ENCODE peak calls at places on chromosome 11, in eight cellular contexts. One of them, this sample, is unnamed.

GRCh38 chr11:22349446-22349845 is 11.3 kb downstream of the SLC17A6 start:
- DNase-seq in cardiac muscle cell: no peak
- DNase-seq in GM10248: no peak
- DNase-seq in OCI-LY7: no peak
- DNase-seq in fibroblast of pulmonary artery: no peak
- DNase-seq in bronchial epithelial cell: no peak
- DNase-seq in right lobe of liver: no peak
- DNase-seq in left lung: no peak
- DNase-seq in this sample: no peak

GRCh38 chr11:12269104-12269441 is 108.3 kb upstream of the PARVA start:
- DNase-seq in fibroblast of pulmonary artery: peak
- DNase-seq in OCI-LY7: no peak
- DNase-seq in cardiac muscle cell: peak
- DNase-seq in left lung: no peak
- DNase-seq in bronchial epithelial cell: peak
- DNase-seq in right lobe of liver: no peak
- DNase-seq in GM10248: no peak
- DNase-seq in this sample: no peak

GRCh38 chr11:2072551-2073261 is 66.5 kb downstream of the IGF2 start:
- DNase-seq in left lung: peak
- DNase-seq in OCI-LY7: no peak
- DNase-seq in GM10248: peak
- DNase-seq in right lobe of liver: no peak
- DNase-seq in cardiac muscle cell: peak
- DNase-seq in fibroblast of pulmonary artery: peak
- DNase-seq in bronchial epithelial cell: no peak
- DNase-seq in this sample: no peak

GRCh38 chr11:67438121-67438902 is 830 bp upstream of the PTPRCAP start:
- DNase-seq in bronchial epithelial cell: no peak
- DNase-seq in right lobe of liver: no peak
- DNase-seq in cardiac muscle cell: no peak
- DNase-seq in left lung: peak
- DNase-seq in GM10248: peak
- DNase-seq in fibroblast of pulmonary artery: no peak
- DNase-seq in OCI-LY7: peak
- DNase-seq in this sample: peak

GRCh38 chr11:65575568-65576231 is at the start of gene EHBP1L1:
- DNase-seq in bronchial epithelial cell: peak
- DNase-seq in fibroblast of pulmonary artery: peak
- DNase-seq in cardiac muscle cell: peak
- DNase-seq in left lung: peak
- DNase-seq in right lobe of liver: peak
- DNase-seq in GM10248: peak
- DNase-seq in OCI-LY7: peak
- DNase-seq in this sample: peak

GRCh38 chr11:34381775-34382174 is 24.0 kb upstream of the ABTB2 start:
- DNase-seq in OCI-LY7: no peak
- DNase-seq in GM10248: no peak
- DNase-seq in bronchial epithelial cell: no peak
- DNase-seq in left lung: no peak
- DNase-seq in right lobe of liver: no peak
- DNase-seq in fibroblast of pulmonary artery: no peak
- DNase-seq in cardiac muscle cell: no peak
- DNase-seq in this sample: no peak

GRCh38 chr11:85843929-85844328 is 11.3 kb upstream of the CCDC83 start:
- DNase-seq in bronchial epithelial cell: no peak
- DNase-seq in left lung: no peak
- DNase-seq in right lobe of liver: no peak
- DNase-seq in cardiac muscle cell: no peak
- DNase-seq in fibroblast of pulmonary artery: no peak
- DNase-seq in GM10248: no peak
- DNase-seq in OCI-LY7: no peak
- DNase-seq in this sample: no peak

GRCh38 chr11:110065189-110065588 is 28.0 kb upstream of the ZC3H12C start:
- DNase-seq in right lobe of liver: no peak
- DNase-seq in bronchial epithelial cell: peak
- DNase-seq in GM10248: no peak
- DNase-seq in fibroblast of pulmonary artery: no peak
- DNase-seq in cardiac muscle cell: no peak
- DNase-seq in left lung: no peak
- DNase-seq in OCI-LY7: no peak
- DNase-seq in this sample: no peak

GRCh38 chr11:130846606-130847005 is 69.7 kb downstream of the SNX19 start:
- DNase-seq in left lung: no peak
- DNase-seq in OCI-LY7: no peak
- DNase-seq in bronchial epithelial cell: peak
- DNase-seq in right lobe of liver: no peak
- DNase-seq in fibroblast of pulmonary artery: no peak
- DNase-seq in cardiac muscle cell: no peak
- DNase-seq in GM10248: no peak
- DNase-seq in this sample: no peak

GRCh38 chr11:68128682-68129327 is 7.6 kb upstream of the CHKA start:
- DNase-seq in OCI-LY7: no peak
- DNase-seq in bronchial epithelial cell: no peak
- DNase-seq in fibroblast of pulmonary artery: peak
- DNase-seq in left lung: no peak
- DNase-seq in cardiac muscle cell: peak
- DNase-seq in right lobe of liver: peak
- DNase-seq in GM10248: no peak
- DNase-seq in this sample: no peak

GRCh38 chr11:73388241-73389133 is 12.3 kb downstream of the RELT start:
- DNase-seq in right lobe of liver: peak
- DNase-seq in GM10248: no peak
- DNase-seq in left lung: peak
- DNase-seq in bronchial epithelial cell: peak
- DNase-seq in cardiac muscle cell: no peak
- DNase-seq in OCI-LY7: no peak
- DNase-seq in fibroblast of pulmonary artery: no peak
- DNase-seq in this sample: no peak

GRCh38 chr11:9025101-9025850 is 21.5 kb upstream of the NRIP3 start:
- DNase-seq in cardiac muscle cell: no peak
- DNase-seq in left lung: no peak
- DNase-seq in right lobe of liver: no peak
- DNase-seq in fibroblast of pulmonary artery: no peak
- DNase-seq in bronchial epithelial cell: no peak
- DNase-seq in OCI-LY7: no peak
- DNase-seq in GM10248: no peak
- DNase-seq in this sample: no peak

GRCh38 chr11:116461789-116462188 is 311.0 kb downstream of the BUD13 start:
- DNase-seq in fibroblast of pulmonary artery: no peak
- DNase-seq in left lung: no peak
- DNase-seq in OCI-LY7: no peak
- DNase-seq in bronchial epithelial cell: peak
- DNase-seq in cardiac muscle cell: no peak
- DNase-seq in GM10248: no peak
- DNase-seq in right lobe of liver: no peak
- DNase-seq in this sample: no peak

GRCh38 chr11:35619754-35620640 is 1.7 kb downstream of the FJX1 start:
- DNase-seq in GM10248: peak
- DNase-seq in right lobe of liver: peak
- DNase-seq in fibroblast of pulmonary artery: peak
- DNase-seq in cardiac muscle cell: peak
- DNase-seq in bronchial epithelial cell: peak
- DNase-seq in left lung: peak
- DNase-seq in OCI-LY7: no peak
- DNase-seq in this sample: peak

DNA sequence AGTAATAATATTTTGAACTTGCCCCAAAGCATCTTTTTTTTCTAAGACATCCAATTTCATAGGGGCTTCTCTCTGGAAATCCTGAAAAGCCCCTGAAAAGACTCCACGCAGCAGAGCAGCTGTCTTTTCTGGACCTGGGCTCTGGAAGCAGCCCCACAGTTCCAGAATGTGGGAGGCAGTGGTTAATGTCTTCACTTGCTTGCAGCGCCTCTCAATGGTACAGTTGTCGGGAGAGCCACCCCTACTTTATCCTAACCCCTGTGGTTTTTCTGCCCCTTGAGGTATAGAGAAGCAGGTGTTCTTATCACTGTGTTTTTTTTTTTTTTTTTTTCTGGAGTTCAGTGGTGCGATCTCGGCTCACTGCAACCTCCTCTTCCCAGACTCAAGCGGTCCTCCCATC is 83.3 kb upstream of the SORL1-AS1 start:
- DNase-seq in GM10248: no peak
- DNase-seq in bronchial epithelial cell: no peak
- DNase-seq in cardiac muscle cell: no peak
- DNase-seq in OCI-LY7: peak
- DNase-seq in right lobe of liver: no peak
- DNase-seq in fibroblast of pulmonary artery: no peak
- DNase-seq in left lung: no peak
- DNase-seq in this sample: no peak
- TF ChIP-seq CTCF in GM10248: no peak
- TF ChIP-seq CTCF in bronchial epithelial cell: no peak
- TF ChIP-seq CTCF in cardiac muscle cell: no peak
- TF ChIP-seq CTCF in OCI-LY7: peak
- TF ChIP-seq CTCF in right lobe of liver: no peak
- TF ChIP-seq CTCF in fibroblast of pulmonary artery: no peak
- TF ChIP-seq CTCF in left lung: no peak
- TF ChIP-seq CTCF in this sample: no peak

GRCh38 chr11:133946541-133947297 is 10.0 kb downstream of the IGSF9B start:
- DNase-seq in left lung: peak
- DNase-seq in cardiac muscle cell: no peak
- DNase-seq in fibroblast of pulmonary artery: no peak
- DNase-seq in bronchial epithelial cell: no peak
- DNase-seq in OCI-LY7: no peak
- DNase-seq in right lobe of liver: no peak
- DNase-seq in GM10248: no peak
- DNase-seq in this sample: no peak

GRCh38 chr11:133946018-133946417 is 10.8 kb downstream of the IGSF9B start:
- DNase-seq in OCI-LY7: no peak
- DNase-seq in fibroblast of pulmonary artery: no peak
- DNase-seq in cardiac muscle cell: no peak
- DNase-seq in bronchial epithelial cell: no peak
- DNase-seq in right lobe of liver: no peak
- DNase-seq in GM10248: no peak
- DNase-seq in left lung: peak
- DNase-seq in this sample: no peak

GRCh38 chr11:133945087-133945974 is 11.4 kb downstream of the IGSF9B start:
- DNase-seq in fibroblast of pulmonary artery: peak
- DNase-seq in GM10248: no peak
- DNase-seq in right lobe of liver: no peak
- DNase-seq in cardiac muscle cell: peak
- DNase-seq in OCI-LY7: no peak
- DNase-seq in bronchial epithelial cell: peak
- DNase-seq in left lung: peak
- DNase-seq in this sample: no peak

GRCh38 chr11:133948711-133949110 is 8.1 kb downstream of the IGSF9B start:
- DNase-seq in fibroblast of pulmonary artery: no peak
- DNase-seq in left lung: peak
- DNase-seq in GM10248: no peak
- DNase-seq in cardiac muscle cell: no peak
- DNase-seq in right lobe of liver: no peak
- DNase-seq in bronchial epithelial cell: no peak
- DNase-seq in OCI-LY7: no peak
- DNase-seq in this sample: no peak

GRCh38 chr11:133947298-133947905 is 9.4 kb downstream of the IGSF9B start:
- DNase-seq in fibroblast of pulmonary artery: peak
- DNase-seq in left lung: peak
- DNase-seq in GM10248: peak
- DNase-seq in OCI-LY7: no peak
- DNase-seq in cardiac muscle cell: peak
- DNase-seq in bronchial epithelial cell: peak
- DNase-seq in right lobe of liver: no peak
- DNase-seq in this sample: peak
- TF ChIP-seq CTCF in fibroblast of pulmonary artery: peak
- TF ChIP-seq CTCF in left lung: no peak
- TF ChIP-seq CTCF in GM10248: no peak
- TF ChIP-seq CTCF in OCI-LY7: peak
- TF ChIP-seq CTCF in cardiac muscle cell: peak
- TF ChIP-seq CTCF in bronchial epithelial cell: peak
- TF ChIP-seq CTCF in right lobe of liver: no peak
- TF ChIP-seq CTCF in this sample: no peak

GRCh38 chr11:125211191-125211953 is 46.8 kb downstream of the PKNOX2 start:
- DNase-seq in bronchial epithelial cell: peak
- DNase-seq in fibroblast of pulmonary artery: peak
- DNase-seq in cardiac muscle cell: no peak
- DNase-seq in OCI-LY7: no peak
- DNase-seq in GM10248: no peak
- DNase-seq in right lobe of liver: no peak
- DNase-seq in left lung: no peak
- DNase-seq in this sample: no peak
- TF ChIP-seq CTCF in bronchial epithelial cell: no peak
- TF ChIP-seq CTCF in fibroblast of pulmonary artery: no peak
- TF ChIP-seq CTCF in cardiac muscle cell: no peak
- TF ChIP-seq CTCF in OCI-LY7: no peak
- TF ChIP-seq CTCF in GM10248: no peak
- TF ChIP-seq CTCF in right lobe of liver: no peak
- TF ChIP-seq CTCF in left lung: no peak
- TF ChIP-seq CTCF in this sample: no peak

DNA sequence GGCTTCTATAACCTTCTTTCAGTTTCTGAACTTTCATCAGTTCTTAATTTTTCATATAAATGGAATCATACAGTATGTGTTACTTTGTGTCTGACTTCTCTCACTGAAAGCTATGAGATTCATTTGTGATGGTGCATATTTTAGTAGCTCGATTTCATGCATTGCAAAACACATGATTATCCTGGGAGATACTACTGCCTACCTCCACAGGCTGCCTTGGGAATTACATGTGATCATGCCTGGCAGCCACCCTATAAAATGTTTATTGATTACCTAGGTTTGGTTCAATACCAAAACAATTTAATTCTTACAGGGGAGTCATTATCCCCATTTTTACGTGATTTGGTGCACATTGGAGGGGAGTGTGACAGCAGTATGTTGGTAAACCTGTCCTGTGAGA is 34.1 kb upstream of the PAK1 start:
- DNase-seq in cardiac muscle cell: no peak
- DNase-seq in left lung: no peak
- DNase-seq in right lobe of liver: no peak
- DNase-seq in GM10248: no peak
- DNase-seq in bronchial epithelial cell: no peak
- DNase-seq in fibroblast of pulmonary artery: no peak
- DNase-seq in OCI-LY7: no peak
- DNase-seq in this sample: no peak
- TF ChIP-seq CTCF in cardiac muscle cell: no peak
- TF ChIP-seq CTCF in left lung: no peak
- TF ChIP-seq CTCF in right lobe of liver: peak
- TF ChIP-seq CTCF in GM10248: no peak
- TF ChIP-seq CTCF in bronchial epithelial cell: no peak
- TF ChIP-seq CTCF in fibroblast of pulmonary artery: no peak
- TF ChIP-seq CTCF in OCI-LY7: no peak
- TF ChIP-seq CTCF in this sample: no peak